ENCODE peak calls at places on chromosome 2, in ten cellular contexts. One of them, this sample, is unnamed. For H3K4me1, the result is how much of the 10 kb centered on the place peaks cover.

GRCh38 chr2:195408811-195409210 is 248.2 kb upstream of the SLC39A10 start:
- DNase-seq in BE2C: no peak
- DNase-seq in cardiac muscle cell: no peak
- DNase-seq in fibroblast of lung: no peak
- DNase-seq in right lobe of liver: no peak
- DNase-seq in left ventricle myocardium inferior: no peak
- DNase-seq in A549: no peak
- DNase-seq in uterus: no peak
- DNase-seq in PC-3: no peak
- DNase-seq in HCT116: no peak
- DNase-seq in this sample: no peak

GRCh38 chr2:23200460-23201113 is 184.4 kb upstream of the KLHL29 start:
- DNase-seq in PC-3: no peak
- DNase-seq in HCT116: no peak
- DNase-seq in right lobe of liver: no peak
- DNase-seq in BE2C: no peak
- DNase-seq in uterus: no peak
- DNase-seq in left ventricle myocardium inferior: no peak
- DNase-seq in fibroblast of lung: no peak
- DNase-seq in cardiac muscle cell: no peak
- DNase-seq in A549: no peak
- DNase-seq in this sample: no peak

GRCh38 chr2:239926587-239927234 is 98.4 kb downstream of the NDUFA10 start:
- DNase-seq in uterus: no peak
- DNase-seq in right lobe of liver: peak
- DNase-seq in HCT116: no peak
- DNase-seq in BE2C: peak
- DNase-seq in fibroblast of lung: no peak
- DNase-seq in PC-3: no peak
- DNase-seq in cardiac muscle cell: no peak
- DNase-seq in left ventricle myocardium inferior: peak
- DNase-seq in A549: peak
- DNase-seq in this sample: no peak

GRCh38 chr2:86500325-86500724 is 59.2 kb downstream of the KDM3A start:
- DNase-seq in A549: peak
- DNase-seq in right lobe of liver: no peak
- DNase-seq in cardiac muscle cell: no peak
- DNase-seq in left ventricle myocardium inferior: no peak
- DNase-seq in fibroblast of lung: no peak
- DNase-seq in PC-3: no peak
- DNase-seq in HCT116: no peak
- DNase-seq in uterus: no peak
- DNase-seq in BE2C: no peak
- DNase-seq in this sample: no peak

GRCh38 chr2:83143946-83144345 is 1315.1 kb downstream of the SUCLG1 start:
- DNase-seq in A549: no peak
- DNase-seq in left ventricle myocardium inferior: no peak
- DNase-seq in right lobe of liver: no peak
- DNase-seq in uterus: no peak
- DNase-seq in HCT116: no peak
- DNase-seq in fibroblast of lung: no peak
- DNase-seq in cardiac muscle cell: no peak
- DNase-seq in PC-3: no peak
- DNase-seq in BE2C: no peak
- DNase-seq in this sample: no peak

GRCh38 chr2:137976274-137976673 is 12.0 kb downstream of the HNMT start:
- DNase-seq in A549: no peak
- DNase-seq in left ventricle myocardium inferior: no peak
- DNase-seq in HCT116: no peak
- DNase-seq in fibroblast of lung: no peak
- DNase-seq in PC-3: peak
- DNase-seq in right lobe of liver: no peak
- DNase-seq in cardiac muscle cell: no peak
- DNase-seq in BE2C: no peak
- DNase-seq in uterus: no peak
- DNase-seq in this sample: no peak

GRCh38 chr2:20568501-20569463 is 82.1 kb downstream of the HS1BP3 start:
- DNase-seq in fibroblast of lung: no peak
- DNase-seq in PC-3: peak
- DNase-seq in BE2C: peak
- DNase-seq in cardiac muscle cell: peak
- DNase-seq in right lobe of liver: no peak
- DNase-seq in A549: no peak
- DNase-seq in left ventricle myocardium inferior: no peak
- DNase-seq in uterus: peak
- DNase-seq in HCT116: no peak
- DNase-seq in this sample: no peak

GRCh38 chr2:207241198-207241597 is 75.5 kb upstream of the KLF7 start:
- DNase-seq in BE2C: no peak
- DNase-seq in HCT116: no peak
- DNase-seq in PC-3: peak
- DNase-seq in A549: no peak
- DNase-seq in left ventricle myocardium inferior: no peak
- DNase-seq in right lobe of liver: no peak
- DNase-seq in cardiac muscle cell: no peak
- DNase-seq in fibroblast of lung: no peak
- DNase-seq in uterus: no peak
- DNase-seq in this sample: no peak

GRCh38 chr2:82636411-82637020 is 1822.6 kb downstream of the SUCLG1 start:
- DNase-seq in right lobe of liver: no peak
- DNase-seq in A549: no peak
- DNase-seq in BE2C: no peak
- DNase-seq in cardiac muscle cell: peak
- DNase-seq in fibroblast of lung: peak
- DNase-seq in HCT116: no peak
- DNase-seq in left ventricle myocardium inferior: no peak
- DNase-seq in PC-3: peak
- DNase-seq in uterus: no peak
- DNase-seq in this sample: no peak

GRCh38 chr2:160387558-160388262 is 105.9 kb downstream of the RBMS1 start:
- DNase-seq in fibroblast of lung: peak
- DNase-seq in HCT116: no peak
- DNase-seq in PC-3: peak
- DNase-seq in uterus: peak
- DNase-seq in right lobe of liver: no peak
- DNase-seq in cardiac muscle cell: peak
- DNase-seq in BE2C: no peak
- DNase-seq in A549: peak
- DNase-seq in left ventricle myocardium inferior: peak
- DNase-seq in this sample: no peak

DNA sequence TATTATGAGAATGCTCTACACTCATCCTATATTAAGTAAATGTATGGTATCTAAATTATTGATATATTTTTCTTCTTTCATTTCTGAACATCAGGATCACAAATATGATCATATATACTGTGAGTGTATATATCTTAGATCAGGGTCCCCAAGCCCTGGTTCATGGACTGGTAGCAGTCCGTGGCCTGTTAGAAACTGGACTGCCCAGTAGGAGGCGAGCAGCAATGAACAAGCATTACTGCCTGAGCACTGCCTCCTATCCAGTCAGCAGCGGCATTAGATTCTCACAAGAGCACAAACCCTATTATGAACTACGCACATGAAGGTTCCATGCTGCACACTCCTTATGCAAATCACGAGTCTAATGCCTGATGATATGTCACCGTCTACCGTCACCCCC is 1247.1 kb upstream of the NXPH2 start:
- DNase-seq in HCT116: no peak
- DNase-seq in left ventricle myocardium inferior: no peak
- DNase-seq in A549: peak
- DNase-seq in PC-3: peak
- DNase-seq in cardiac muscle cell: no peak
- DNase-seq in BE2C: no peak
- DNase-seq in right lobe of liver: no peak
- DNase-seq in fibroblast of lung: no peak
- DNase-seq in uterus: no peak
- DNase-seq in this sample: no peak
- H3K4me3 ChIP-seq in HCT116: no peak
- H3K4me3 ChIP-seq in left ventricle myocardium inferior: no peak
- H3K4me3 ChIP-seq in A549: no peak
- H3K4me3 ChIP-seq in PC-3: no peak
- H3K4me3 ChIP-seq in cardiac muscle cell: no peak
- H3K4me3 ChIP-seq in BE2C: no peak
- H3K4me3 ChIP-seq in right lobe of liver: no peak
- H3K4me3 ChIP-seq in fibroblast of lung: no peak
- H3K4me3 ChIP-seq in uterus: no peak
- H3K4me3 ChIP-seq in this sample: no peak

GRCh38 chr2:45890094-45890646 is 238.7 kb downstream of the PRKCE start:
- DNase-seq in BE2C: no peak
- DNase-seq in A549: no peak
- DNase-seq in right lobe of liver: no peak
- DNase-seq in fibroblast of lung: no peak
- DNase-seq in left ventricle myocardium inferior: no peak
- DNase-seq in cardiac muscle cell: no peak
- DNase-seq in HCT116: no peak
- DNase-seq in PC-3: no peak
- DNase-seq in uterus: no peak
- DNase-seq in this sample: peak

GRCh38 chr2:45888167-45888566 is 236.7 kb downstream of the PRKCE start:
- DNase-seq in uterus: no peak
- DNase-seq in left ventricle myocardium inferior: no peak
- DNase-seq in cardiac muscle cell: peak
- DNase-seq in HCT116: no peak
- DNase-seq in A549: no peak
- DNase-seq in fibroblast of lung: peak
- DNase-seq in right lobe of liver: no peak
- DNase-seq in BE2C: no peak
- DNase-seq in PC-3: no peak
- DNase-seq in this sample: no peak

GRCh38 chr2:45889620-45890019 is 238.1 kb downstream of the PRKCE start:
- DNase-seq in HCT116: no peak
- DNase-seq in A549: no peak
- DNase-seq in cardiac muscle cell: no peak
- DNase-seq in left ventricle myocardium inferior: no peak
- DNase-seq in BE2C: no peak
- DNase-seq in uterus: no peak
- DNase-seq in fibroblast of lung: no peak
- DNase-seq in PC-3: no peak
- DNase-seq in right lobe of liver: no peak
- DNase-seq in this sample: no peak

GRCh38 chr2:45888641-45889040 is 237.2 kb downstream of the PRKCE start:
- DNase-seq in right lobe of liver: no peak
- DNase-seq in PC-3: no peak
- DNase-seq in HCT116: no peak
- DNase-seq in left ventricle myocardium inferior: no peak
- DNase-seq in uterus: no peak
- DNase-seq in BE2C: no peak
- DNase-seq in fibroblast of lung: no peak
- DNase-seq in A549: no peak
- DNase-seq in cardiac muscle cell: no peak
- DNase-seq in this sample: no peak

DNA sequence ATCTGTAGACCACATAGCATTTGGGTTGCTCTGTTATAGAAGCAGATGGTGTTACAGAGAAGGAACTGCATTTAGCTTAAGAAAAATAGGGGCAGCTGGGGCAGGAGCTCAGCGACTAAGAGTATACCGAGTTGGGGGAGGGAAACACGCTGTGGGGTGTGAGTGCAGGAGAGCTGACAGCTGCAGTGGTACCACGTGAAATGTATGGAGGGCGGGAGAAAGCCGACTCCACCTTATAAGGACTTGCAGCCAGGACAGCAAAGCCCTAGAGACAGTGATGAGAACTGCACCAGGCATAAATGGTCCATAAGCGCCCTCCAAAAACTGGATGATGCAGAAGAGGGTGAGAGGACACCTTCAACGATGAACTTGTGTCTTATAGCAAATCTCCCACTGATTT is 237.6 kb downstream of the PRKCE start:
- DNase-seq in uterus: no peak
- DNase-seq in PC-3: no peak
- DNase-seq in A549: peak
- DNase-seq in left ventricle myocardium inferior: peak
- DNase-seq in cardiac muscle cell: peak
- DNase-seq in BE2C: peak
- DNase-seq in fibroblast of lung: peak
- DNase-seq in HCT116: no peak
- DNase-seq in right lobe of liver: no peak
- DNase-seq in this sample: peak
- TF ChIP-seq CTCF in uterus: no peak
- TF ChIP-seq CTCF in PC-3: no peak
- TF ChIP-seq CTCF in A549: no peak
- TF ChIP-seq CTCF in left ventricle myocardium inferior: peak
- TF ChIP-seq CTCF in cardiac muscle cell: no peak
- TF ChIP-seq CTCF in BE2C: peak
- TF ChIP-seq CTCF in fibroblast of lung: peak
- TF ChIP-seq CTCF in HCT116: peak
- TF ChIP-seq CTCF in right lobe of liver: no peak
- TF ChIP-seq CTCF in this sample: peak

GRCh38 chr2:39516347-39517101 is 79.4 kb upstream of the MAP4K3 start:
- DNase-seq in left ventricle myocardium inferior: peak
- DNase-seq in HCT116: no peak
- DNase-seq in uterus: peak
- DNase-seq in cardiac muscle cell: peak
- DNase-seq in BE2C: no peak
- DNase-seq in PC-3: no peak
- DNase-seq in A549: no peak
- DNase-seq in right lobe of liver: peak
- DNase-seq in fibroblast of lung: peak
- DNase-seq in this sample: no peak

GRCh38 chr2:39515273-39515896 is 78.3 kb upstream of the MAP4K3 start:
- DNase-seq in BE2C: no peak
- DNase-seq in uterus: no peak
- DNase-seq in left ventricle myocardium inferior: no peak
- DNase-seq in fibroblast of lung: no peak
- DNase-seq in PC-3: no peak
- DNase-seq in cardiac muscle cell: no peak
- DNase-seq in right lobe of liver: no peak
- DNase-seq in HCT116: no peak
- DNase-seq in A549: no peak
- DNase-seq in this sample: no peak

GRCh38 chr2:39514825-39515224 is 77.7 kb upstream of the MAP4K3 start:
- DNase-seq in left ventricle myocardium inferior: no peak
- DNase-seq in PC-3: no peak
- DNase-seq in A549: no peak
- DNase-seq in right lobe of liver: no peak
- DNase-seq in fibroblast of lung: no peak
- DNase-seq in BE2C: no peak
- DNase-seq in HCT116: no peak
- DNase-seq in cardiac muscle cell: no peak
- DNase-seq in uterus: no peak
- DNase-seq in this sample: no peak

GRCh38 chr2:39517102-39517436 is 80.0 kb upstream of the MAP4K3 start:
- DNase-seq in HCT116: no peak
- DNase-seq in left ventricle myocardium inferior: no peak
- DNase-seq in BE2C: no peak
- DNase-seq in A549: no peak
- DNase-seq in fibroblast of lung: no peak
- DNase-seq in PC-3: no peak
- DNase-seq in uterus: no peak
- DNase-seq in cardiac muscle cell: no peak
- DNase-seq in right lobe of liver: no peak
- DNase-seq in this sample: no peak

GRCh38 chr2:39515897-39516346 is 78.8 kb upstream of the MAP4K3 start:
- DNase-seq in HCT116: no peak
- DNase-seq in A549: no peak
- DNase-seq in left ventricle myocardium inferior: no peak
- DNase-seq in BE2C: no peak
- DNase-seq in cardiac muscle cell: no peak
- DNase-seq in PC-3: no peak
- DNase-seq in uterus: no peak
- DNase-seq in right lobe of liver: no peak
- DNase-seq in fibroblast of lung: no peak
- DNase-seq in this sample: no peak
- H3K4me1 ChIP-seq in HCT116: under half
- H3K4me1 ChIP-seq in A549: under half
- H3K4me1 ChIP-seq in left ventricle myocardium inferior: half or more
- H3K4me1 ChIP-seq in BE2C: under half
- H3K4me1 ChIP-seq in cardiac muscle cell: under half
- H3K4me1 ChIP-seq in PC-3: under half
- H3K4me1 ChIP-seq in uterus: under half
- H3K4me1 ChIP-seq in right lobe of liver: under half
- H3K4me1 ChIP-seq in fibroblast of lung: under half
- H3K4me1 ChIP-seq in this sample: half or more

GRCh38 chr2:197454923-197455322 is 1.6 kb downstream of the COQ10B start:
- DNase-seq in PC-3: no peak
- DNase-seq in A549: no peak
- DNase-seq in uterus: no peak
- DNase-seq in HCT116: no peak
- DNase-seq in BE2C: no peak
- DNase-seq in left ventricle myocardium inferior: no peak
- DNase-seq in cardiac muscle cell: no peak
- DNase-seq in fibroblast of lung: no peak
- DNase-seq in right lobe of liver: no peak
- DNase-seq in this sample: no peak
- H3K4me3 ChIP-seq in PC-3: peak
- H3K4me3 ChIP-seq in A549: peak
- H3K4me3 ChIP-seq in uterus: peak
- H3K4me3 ChIP-seq in HCT116: peak
- H3K4me3 ChIP-seq in BE2C: no peak
- H3K4me3 ChIP-seq in left ventricle myocardium inferior: peak
- H3K4me3 ChIP-seq in cardiac muscle cell: peak
- H3K4me3 ChIP-seq in fibroblast of lung: peak
- H3K4me3 ChIP-seq in right lobe of liver: peak
- H3K4me3 ChIP-seq in this sample: peak